ENCODE peak calls at places on chromosomes 12 and 14, in four cellular contexts. One of them, this sample, is unnamed.

GRCh38 chr12:539540-540310 is 80.0 kb downstream of the B4GALNT3 start:
- DNase-seq in iPS DF 6.9: no peak
- DNase-seq in A549: no peak
- DNase-seq in activated CD4-positive, alpha-beta memory T cell treated with anti-CD3 and anti-CD28 coated beads, Interleukin-2, amount 10 ng/mL, durations not matched to agents 7 days and 5 days: no peak
- DNase-seq in this sample: no peak

GRCh38 chr14:73717998-73718741 is 4.0 kb upstream of the PNMA1 start:
- DNase-seq in A549: no peak
- DNase-seq in iPS DF 6.9: no peak
- DNase-seq in activated CD4-positive, alpha-beta memory T cell treated with anti-CD3 and anti-CD28 coated beads, Interleukin-2, amount 10 ng/mL, durations not matched to agents 7 days and 5 days: no peak
- DNase-seq in this sample: no peak

GRCh38 chr14:31420013-31420318 is 384 bp downstream of the HEATR5A start:
- DNase-seq in iPS DF 6.9: peak
- DNase-seq in activated CD4-positive, alpha-beta memory T cell treated with anti-CD3 and anti-CD28 coated beads, Interleukin-2, amount 10 ng/mL, durations not matched to agents 7 days and 5 days: peak
- DNase-seq in A549: peak
- DNase-seq in this sample: no peak

GRCh38 chr14:90816686-90817436 is 631 bp upstream of the TTC7B start:
- DNase-seq in A549: no peak
- DNase-seq in iPS DF 6.9: no peak
- DNase-seq in activated CD4-positive, alpha-beta memory T cell treated with anti-CD3 and anti-CD28 coated beads, Interleukin-2, amount 10 ng/mL, durations not matched to agents 7 days and 5 days: no peak
- DNase-seq in this sample: no peak

GRCh38 chr14:79091381-79091963 is 921.3 kb downstream of the NRXN3 start:
- DNase-seq in iPS DF 6.9: no peak
- DNase-seq in activated CD4-positive, alpha-beta memory T cell treated with anti-CD3 and anti-CD28 coated beads, Interleukin-2, amount 10 ng/mL, durations not matched to agents 7 days and 5 days: no peak
- DNase-seq in A549: no peak
- DNase-seq in this sample: no peak

GRCh38 chr14:53630336-53630735 is 326.3 kb downstream of the BMP4 start:
- DNase-seq in iPS DF 6.9: no peak
- DNase-seq in A549: no peak
- DNase-seq in activated CD4-positive, alpha-beta memory T cell treated with anti-CD3 and anti-CD28 coated beads, Interleukin-2, amount 10 ng/mL, durations not matched to agents 7 days and 5 days: no peak
- DNase-seq in this sample: no peak

GRCh38 chr14:41343857-41344256 is 262.8 kb upstream of the LRFN5 start:
- DNase-seq in A549: no peak
- DNase-seq in activated CD4-positive, alpha-beta memory T cell treated with anti-CD3 and anti-CD28 coated beads, Interleukin-2, amount 10 ng/mL, durations not matched to agents 7 days and 5 days: no peak
- DNase-seq in iPS DF 6.9: no peak
- DNase-seq in this sample: no peak

GRCh38 chr14:55884819-55885218 is 233.4 kb upstream of the PELI2 start:
- DNase-seq in A549: no peak
- DNase-seq in activated CD4-positive, alpha-beta memory T cell treated with anti-CD3 and anti-CD28 coated beads, Interleukin-2, amount 10 ng/mL, durations not matched to agents 7 days and 5 days: no peak
- DNase-seq in iPS DF 6.9: no peak
- DNase-seq in this sample: no peak

GRCh38 chr12:82650627-82651337 is 35.9 kb upstream of the TMTC2 start:
- DNase-seq in activated CD4-positive, alpha-beta memory T cell treated with anti-CD3 and anti-CD28 coated beads, Interleukin-2, amount 10 ng/mL, durations not matched to agents 7 days and 5 days: peak
- DNase-seq in A549: peak
- DNase-seq in iPS DF 6.9: no peak
- DNase-seq in this sample: peak

GRCh38 chr14:91258021-91258618 is 13.6 kb upstream of the GPR68 start:
- DNase-seq in activated CD4-positive, alpha-beta memory T cell treated with anti-CD3 and anti-CD28 coated beads, Interleukin-2, amount 10 ng/mL, durations not matched to agents 7 days and 5 days: no peak
- DNase-seq in A549: no peak
- DNase-seq in iPS DF 6.9: no peak
- DNase-seq in this sample: no peak

GRCh38 chr14:36096090-36096489 is 80.4 kb downstream of the PTCSC3 start:
- DNase-seq in iPS DF 6.9: no peak
- DNase-seq in A549: no peak
- DNase-seq in activated CD4-positive, alpha-beta memory T cell treated with anti-CD3 and anti-CD28 coated beads, Interleukin-2, amount 10 ng/mL, durations not matched to agents 7 days and 5 days: no peak
- DNase-seq in this sample: no peak

GRCh38 chr14:50388256-50388931 is 8.3 kb downstream of the CDKL1 start:
- DNase-seq in iPS DF 6.9: peak
- DNase-seq in A549: no peak
- DNase-seq in activated CD4-positive, alpha-beta memory T cell treated with anti-CD3 and anti-CD28 coated beads, Interleukin-2, amount 10 ng/mL, durations not matched to agents 7 days and 5 days: no peak
- DNase-seq in this sample: no peak

GRCh38 chr14:100450049-100450448 is 126.9 kb downstream of the SLC25A47 start:
- DNase-seq in iPS DF 6.9: no peak
- DNase-seq in A549: no peak
- DNase-seq in activated CD4-positive, alpha-beta memory T cell treated with anti-CD3 and anti-CD28 coated beads, Interleukin-2, amount 10 ng/mL, durations not matched to agents 7 days and 5 days: no peak
- DNase-seq in this sample: no peak

GRCh38 chr12:67045650-67046049 is 223.5 kb upstream of the CAND1 start:
- DNase-seq in activated CD4-positive, alpha-beta memory T cell treated with anti-CD3 and anti-CD28 coated beads, Interleukin-2, amount 10 ng/mL, durations not matched to agents 7 days and 5 days: no peak
- DNase-seq in iPS DF 6.9: no peak
- DNase-seq in A549: no peak
- DNase-seq in this sample: no peak

GRCh38 chr14:53807580-53807979 is 149.0 kb downstream of the BMP4 start:
- DNase-seq in activated CD4-positive, alpha-beta memory T cell treated with anti-CD3 and anti-CD28 coated beads, Interleukin-2, amount 10 ng/mL, durations not matched to agents 7 days and 5 days: no peak
- DNase-seq in A549: no peak
- DNase-seq in iPS DF 6.9: no peak
- DNase-seq in this sample: no peak

GRCh38 chr12:124686001-124686884 is 118.8 kb upstream of the NCOR2 start:
- DNase-seq in iPS DF 6.9: no peak
- DNase-seq in activated CD4-positive, alpha-beta memory T cell treated with anti-CD3 and anti-CD28 coated beads, Interleukin-2, amount 10 ng/mL, durations not matched to agents 7 days and 5 days: no peak
- DNase-seq in A549: peak
- DNase-seq in this sample: no peak

GRCh38 chr14:24848427-24848826 is 201.5 kb downstream of the STXBP6 start:
- DNase-seq in iPS DF 6.9: no peak
- DNase-seq in A549: no peak
- DNase-seq in activated CD4-positive, alpha-beta memory T cell treated with anti-CD3 and anti-CD28 coated beads, Interleukin-2, amount 10 ng/mL, durations not matched to agents 7 days and 5 days: no peak
- DNase-seq in this sample: no peak

GRCh38 chr12:54159140-54159539 is 29.6 kb downstream of the SMUG1 start:
- DNase-seq in iPS DF 6.9: peak
- DNase-seq in activated CD4-positive, alpha-beta memory T cell treated with anti-CD3 and anti-CD28 coated beads, Interleukin-2, amount 10 ng/mL, durations not matched to agents 7 days and 5 days: peak
- DNase-seq in A549: no peak
- DNase-seq in this sample: peak

GRCh38 chr12:17577405-17577804 is 512.6 kb downstream of the RERGL start:
- DNase-seq in A549: no peak
- DNase-seq in iPS DF 6.9: no peak
- DNase-seq in activated CD4-positive, alpha-beta memory T cell treated with anti-CD3 and anti-CD28 coated beads, Interleukin-2, amount 10 ng/mL, durations not matched to agents 7 days and 5 days: no peak
- DNase-seq in this sample: no peak

GRCh38 chr12:124162151-124163110 is 132.5 kb upstream of the RFLNA start:
- DNase-seq in iPS DF 6.9: no peak
- DNase-seq in A549: no peak
- DNase-seq in activated CD4-positive, alpha-beta memory T cell treated with anti-CD3 and anti-CD28 coated beads, Interleukin-2, amount 10 ng/mL, durations not matched to agents 7 days and 5 days: no peak
- DNase-seq in this sample: peak

GRCh38 chr14:31037709-31038221 is 11.6 kb upstream of the STRN3 start:
- DNase-seq in A549: no peak
- DNase-seq in iPS DF 6.9: no peak
- DNase-seq in activated CD4-positive, alpha-beta memory T cell treated with anti-CD3 and anti-CD28 coated beads, Interleukin-2, amount 10 ng/mL, durations not matched to agents 7 days and 5 days: no peak
- DNase-seq in this sample: no peak

GRCh38 chr14:97780804-97781203 is 983.6 kb downstream of the VRK1 start:
- DNase-seq in A549: no peak
- DNase-seq in iPS DF 6.9: no peak
- DNase-seq in activated CD4-positive, alpha-beta memory T cell treated with anti-CD3 and anti-CD28 coated beads, Interleukin-2, amount 10 ng/mL, durations not matched to agents 7 days and 5 days: no peak
- DNase-seq in this sample: no peak

GRCh38 chr12:562634-563033 is 100.6 kb downstream of the NINJ2 start:
- DNase-seq in A549: no peak
- DNase-seq in activated CD4-positive, alpha-beta memory T cell treated with anti-CD3 and anti-CD28 coated beads, Interleukin-2, amount 10 ng/mL, durations not matched to agents 7 days and 5 days: no peak
- DNase-seq in iPS DF 6.9: no peak
- DNase-seq in this sample: no peak

GRCh38 chr12:122282066-122282465 is 15.8 kb upstream of the VPS33A start:
- DNase-seq in activated CD4-positive, alpha-beta memory T cell treated with anti-CD3 and anti-CD28 coated beads, Interleukin-2, amount 10 ng/mL, durations not matched to agents 7 days and 5 days: no peak
- DNase-seq in A549: no peak
- DNase-seq in iPS DF 6.9: no peak
- DNase-seq in this sample: no peak

GRCh38 chr12:107134558-107134957 is 41.2 kb upstream of the CRY1 start:
- DNase-seq in iPS DF 6.9: peak
- DNase-seq in activated CD4-positive, alpha-beta memory T cell treated with anti-CD3 and anti-CD28 coated beads, Interleukin-2, amount 10 ng/mL, durations not matched to agents 7 days and 5 days: peak
- DNase-seq in A549: peak
- DNase-seq in this sample: peak